ENCODE peak calls at places on chromosomes 16 and 17, in four cellular contexts. L is A549, A is tibial artery, V is AG10803. H is an unnamed sample.

GRCh38 chr16:15757630-15758251 is 99.1 kb downstream of the MYH11 start:
- DNase-seq in L (no peak), A (no peak), V (no peak), H (no peak)

GRCh38 chr17:81844327-81844851 is 9.5 kb upstream of the PPP1R27 start:
- DNase-seq in L (no peak), A (no peak), V (no peak), H (no peak)

GRCh38 chr16:31439519-31439918 is 3.1 kb downstream of the ZNF843 start:
- DNase-seq in L (no peak), A (no peak), V (no peak), H (no peak)

GRCh38 chr16:89984215-89984614 is 35.0 kb downstream of the DBNDD1 start:
- DNase-seq in L (no peak), A (no peak), V (no peak), H (no peak)

GRCh38 chr16:2019919-2020831 is 590 bp downstream of the NPW start:
- DNase-seq in L (no peak), A (no peak), V (no peak), H (no peak)

GRCh38 chr16:21265104-21265825 is 12.8 kb downstream of the CRYM start:
- DNase-seq in L (no peak), A (no peak), V (peak; percentile 47), H (no peak)

GRCh38 chr16:78458588-78458987 is 359.1 kb downstream of the WWOX start:
- DNase-seq in L (no peak), A (no peak), V (no peak), H (no peak)

GRCh38 chr16:5951486-5951885 is 853.9 kb upstream of the EEF2KMT start:
- DNase-seq in L (no peak), A (no peak), V (no peak), H (peak; percentile 4)

GRCh38 chr17:9987779-9988585 is 82.9 kb upstream of the RCVRN start:
- DNase-seq in L (peak; percentile 66), A (no peak), V (no peak), H (no peak)

GRCh38 chr16:11742041-11742535 is 569 bp downstream of the TXNDC11 start:
- DNase-seq in L (peak; percentile 25), A (peak; percentile 28), V (no peak), H (no peak)

GRCh38 chr16:8721693-8722348 is 47.4 kb downstream of the ABAT start:
- DNase-seq in L (no peak), A (no peak), V (no peak), H (no peak)

GRCh38 chr16:86512301-86512859 is 2.1 kb downstream of the FOXF1 start:
- DNase-seq in L (no peak), A (no peak), V (no peak), H (no peak)

GRCh38 chr16:28096974-28097373 is 33.5 kb upstream of the GSG1L start:
- DNase-seq in L (no peak), A (no peak), V (no peak), H (no peak)

GRCh38 chr17:33260638-33261037 is 32.5 kb downstream of the ASIC2 start:
- DNase-seq in L (no peak), A (no peak), V (no peak), H (no peak)

GRCh38 chr16:48810803-48811453 is 200.9 kb upstream of the N4BP1 start:
- DNase-seq in L (no peak), A (no peak), V (no peak), H (no peak)
- H3K4me3 ChIP-seq in L (no peak overlapping the region), A (no peak overlapping the region), V (no peak overlapping the region), H (no peak overlapping the region)

GRCh38 chr16:73672135-73672534 is 624.2 kb upstream of the ZFHX3 start:
- DNase-seq in L (no peak), A (no peak), V (no peak), H (no peak)

GRCh38 chr16:73669535-73670274 is 621.8 kb upstream of the ZFHX3 start:
- DNase-seq in L (no peak), A (no peak), V (no peak), H (no peak)

DNA sequence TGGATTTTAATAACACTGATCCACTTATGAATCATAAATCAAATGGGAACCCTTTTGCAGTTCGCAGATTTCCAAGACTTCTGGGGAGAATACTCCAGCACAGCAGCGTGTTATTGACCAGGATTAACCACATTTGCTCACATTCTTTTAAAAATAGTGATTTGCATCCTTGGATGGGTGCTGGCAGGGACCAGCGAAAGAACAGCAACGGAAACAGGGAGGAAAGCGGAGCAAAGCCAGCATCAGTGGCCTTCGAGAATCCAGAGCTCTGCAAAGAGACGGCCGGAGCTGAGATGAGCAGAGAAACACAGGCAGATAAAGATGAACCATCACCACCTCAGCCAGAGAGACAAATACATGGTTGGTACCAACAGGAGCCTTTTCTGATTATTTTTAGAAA is 623.2 kb upstream of the ZFHX3 start:
- DNase-seq in L (no peak), A (no peak), V (no peak), H (no peak)
- H3K4me3 ChIP-seq in L (no peak overlapping the region), A (no peak overlapping the region), V (no peak overlapping the region), H (no peak overlapping the region)

DNA sequence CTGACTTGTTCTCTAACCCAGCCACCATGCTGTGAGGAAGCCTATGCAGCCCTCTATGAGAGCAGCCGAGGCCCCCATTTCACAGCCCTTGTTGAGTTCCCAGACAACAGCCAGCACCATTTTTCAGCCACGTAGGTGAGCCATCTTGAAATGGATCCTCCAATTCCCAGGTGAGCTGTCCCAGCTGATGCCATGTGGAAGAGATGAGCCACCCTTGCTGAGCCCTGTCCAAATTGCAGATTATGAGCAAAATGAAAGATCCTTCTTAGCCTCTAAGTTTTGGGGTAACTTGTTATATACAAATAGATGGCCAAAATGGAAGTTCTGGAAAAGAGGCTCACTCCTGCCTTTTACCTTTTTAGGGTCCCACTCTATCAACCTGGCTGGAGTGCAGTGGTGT is 25.7 kb upstream of the TIMP2 start:
- DNase-seq in L (no peak), A (no peak), V (no peak), H (no peak)
- H3K4me3 ChIP-seq in L (no peak overlapping the region), A (no peak overlapping the region), V (no peak overlapping the region), H (no peak overlapping the region)

DNA sequence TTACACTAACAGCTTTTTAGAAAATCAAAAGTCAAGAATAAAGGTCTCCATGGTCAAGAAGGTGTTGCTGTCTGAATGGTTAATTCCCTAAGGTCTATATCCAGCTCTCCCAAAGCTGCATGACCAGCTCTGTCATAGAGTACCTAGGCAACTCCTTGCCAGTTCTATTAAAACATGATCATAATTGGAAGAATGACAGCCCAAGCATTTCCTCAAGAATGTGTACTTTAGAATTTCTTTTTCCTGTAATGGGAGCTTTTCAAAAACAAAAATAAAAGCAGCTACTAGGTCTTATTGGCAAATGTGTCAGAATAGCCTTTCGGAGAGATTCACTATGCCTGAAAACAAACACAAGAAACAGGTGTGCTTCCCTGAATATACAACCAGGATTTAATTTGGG is 7.9 kb downstream of the SPOP start:
- DNase-seq in L (no peak), A (no peak), V (no peak), H (no peak)
- H3K4me3 ChIP-seq in L (no peak overlapping the region), A (no peak overlapping the region), V (no peak overlapping the region), H (no peak overlapping the region)

GRCh38 chr17:21815352-21816063 is 123.2 kb downstream of the KCNJ18 start:
- DNase-seq in L (peak; percentile 0), A (no peak), V (no peak), H (no peak)

GRCh38 chr17:21814776-21815175 is 122.5 kb downstream of the KCNJ18 start:
- DNase-seq in L (no peak), A (no peak), V (no peak), H (no peak)

GRCh38 chr17:21817791-21818364 is 125.6 kb downstream of the KCNJ18 start:
- DNase-seq in L (peak; percentile 2), A (no peak), V (no peak), H (no peak)

DNA sequence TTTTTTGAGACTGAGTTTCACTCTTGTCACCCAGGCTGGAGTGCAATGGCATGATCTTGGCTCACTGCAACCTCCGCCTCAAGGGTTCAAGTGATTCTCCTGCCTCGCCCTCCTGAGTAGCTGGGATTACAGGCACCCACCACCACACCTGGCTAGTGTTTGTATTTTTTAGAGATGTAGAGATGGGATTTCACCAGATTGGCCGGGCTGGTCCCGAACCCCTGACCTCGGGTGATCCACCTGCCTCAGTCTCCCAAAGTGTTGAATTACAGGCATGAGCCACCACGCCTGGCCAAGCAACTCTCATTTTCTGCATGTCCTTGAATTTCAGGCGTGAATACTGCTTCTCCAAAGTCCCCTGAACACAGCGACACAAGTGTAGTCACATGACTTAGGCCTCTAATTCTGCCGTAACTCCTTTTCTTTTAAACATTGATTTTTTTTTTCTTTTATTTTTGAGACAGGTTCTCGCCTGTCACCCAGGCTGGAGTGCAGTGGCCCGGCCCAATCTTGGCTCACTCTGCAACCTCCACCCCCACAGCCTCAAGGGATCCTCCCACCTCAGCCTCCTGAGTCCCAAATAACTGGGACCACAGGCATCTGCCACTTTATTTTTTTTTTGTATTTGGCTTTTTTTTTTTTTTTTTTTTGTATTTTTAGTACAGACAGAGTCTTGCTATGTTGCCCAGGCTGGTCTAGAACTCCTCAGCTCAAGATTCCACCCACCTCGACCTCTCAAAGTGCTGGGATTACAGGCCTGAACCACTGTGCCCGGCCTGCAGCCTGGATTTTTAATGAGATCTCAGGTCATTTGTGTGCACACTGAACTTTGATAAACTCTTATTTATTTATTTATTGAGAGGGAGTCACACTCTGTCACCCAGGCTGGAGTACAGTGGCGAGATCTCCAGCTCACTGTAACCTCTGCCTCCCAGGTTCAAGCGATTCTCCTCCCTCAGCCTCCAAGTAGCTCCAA is 124.6 kb downstream of the KCNJ18 start:
- DNase-seq in L (peak; percentile 0), A (no peak), V (no peak), H (no peak)
- H3K4me3 ChIP-seq in L (no peak overlapping the region), A (no peak overlapping the region), V (no peak overlapping the region), H (no peak overlapping the region)

GRCh38 chr17:48426019-48426418 is 4.0 kb downstream of the SKAP1 start:
- DNase-seq in L (no peak), A (no peak), V (no peak), H (no peak)
- H3K4me3 ChIP-seq in L (no peak overlapping the region), A (no peak overlapping the region), V (no peak overlapping the region), H (no peak overlapping the region)